ENCODE peak calls at places on chromosomes 1 and 21, in five cellular contexts. M is heart left ventricle, E is IMR-90, P is uterus, G is esophagus squamous epithelium. D is an unnamed sample.
A peak's percentile ranks its signal among the peaks of the same experiment; 100 is the strongest.

GRCh38 chr1:201190624-201191051 is at the start of gene IGFN1:
- DNase-seq in P (no peak), E (no peak), G (no peak), M (no peak), D (no peak)

GRCh38 chr1:54253480-54253879 is 53.5 kb downstream of the MRPL37 start:
- DNase-seq in G (no peak), P (no peak), E (peak; percentile 94), M (no peak), D (peak; percentile 64)

GRCh38 chr1:234987415-234988159 is 141.1 kb downstream of the TOMM20 start:
- DNase-seq in P (peak; percentile 86), G (no peak), M (no peak), E (peak; percentile 87), D (peak; percentile 74)

GRCh38 chr1:162230096-162230495 is 146.6 kb downstream of the SPATA46 start:
- DNase-seq in E (no peak), G (no peak), M (no peak), P (no peak), D (no peak)

GRCh38 chr1:228469413-228470162 is 17.6 kb upstream of the RNF187 start:
- DNase-seq in E (no peak), G (no peak), M (no peak), P (no peak), D (no peak)

GRCh38 chr1:235682216-235682615 is 32.6 kb upstream of the GNG4 start:
- DNase-seq in G (no peak), E (no peak), M (no peak), P (no peak), D (no peak)

GRCh38 chr1:18783705-18784522 is 75.5 kb downstream of the TAS1R2 start:
- DNase-seq in E (no peak), M (no peak), G (no peak), P (no peak), D (no peak)

GRCh38 chr1:230735447-230735846 is 11.7 kb upstream of the CAPN9 start:
- DNase-seq in G (no peak), P (no peak), E (no peak), M (no peak), D (no peak)

GRCh38 chr1:6234502-6235295 is 1.1 kb downstream of the ICMT start:
- DNase-seq in M (no peak), G (no peak), E (peak; percentile 45), P (no peak), D (no peak)

GRCh38 chr1:156859523-156860112 is 701 bp upstream of the INSRR start:
- DNase-seq in G (no peak), P (no peak), M (no peak), E (no peak), D (peak; percentile 8)

GRCh38 chr1:65149391-65149729 is 1.4 kb downstream of the AK4 start:
- DNase-seq in P (no peak), E (no peak), M (no peak), G (no peak), D (no peak)

GRCh38 chr1:94621392-94621791 is 79.8 kb upstream of the F3 start:
- DNase-seq in E (peak; percentile 52), G (no peak), M (no peak), P (no peak), D (no peak)

GRCh38 chr1:37006132-37006868 is 28.0 kb downstream of the GRIK3 start:
- DNase-seq in M (no peak), E (no peak), G (no peak), P (no peak), D (no peak)

GRCh38 chr1:47554901-47555300 is 117.1 kb downstream of the FOXD2 start:
- DNase-seq in M (no peak), E (peak; percentile 17), P (no peak), G (no peak), D (peak; percentile 45)

GRCh38 chr1:32619701-32620485 is 30.5 kb downstream of the ZBTB8OS start:
- DNase-seq in P (no peak), M (no peak), E (peak; percentile 29), G (no peak), D (peak; percentile 23)

GRCh38 chr1:152170287-152170933 is 11.4 kb upstream of the RPTN start:
- DNase-seq in M (no peak), P (no peak), E (no peak), G (no peak), D (no peak)

GRCh38 chr1:185559684-185560310 is 174.4 kb upstream of the HMCN1 start:
- DNase-seq in E (peak; percentile 46), P (no peak), M (peak; percentile 56), G (no peak), D (peak; percentile 21)

GRCh38 chr1:39410915-39411436 is 80.5 kb upstream of the BMP8A start:
- DNase-seq in G (no peak), E (peak; percentile 94), M (peak; percentile 84), P (peak; percentile 86), D (peak; percentile 72)

GRCh38 chr1:245067257-245067656 is 87.5 kb upstream of the KIF26B start:
- DNase-seq in P (no peak), G (no peak), M (no peak), E (peak; percentile 55), D (no peak)

GRCh38 chr1:58768971-58769808 is 14.7 kb downstream of the JUN start:
- DNase-seq in E (peak; percentile 63), G (no peak), P (peak; percentile 85), M (peak; percentile 86), D (peak; percentile 81)

GRCh38 chr1:115437146-115437639 is 99.1 kb upstream of the NGF start:
- DNase-seq in E (no peak), M (no peak), G (no peak), P (no peak), D (no peak)

GRCh38 chr1:56397811-56398231 is 181.5 kb downstream of the PLPP3 start:
- DNase-seq in E (peak; percentile 30), G (no peak), P (no peak), M (no peak), D (no peak)

GRCh38 chr1:12617901-12618660 is at the start of gene DHRS3:
- DNase-seq in G (no peak), E (peak; percentile 75), P (peak; percentile 68), M (peak; percentile 89), D (peak; percentile 61)

GRCh38 chr1:2301607-2302291 is 73.6 kb downstream of the SKI start:
- DNase-seq in G (no peak), M (no peak), P (no peak), E (no peak), D (no peak)

GRCh38 chr1:67261646-67262045 is 46.0 kb upstream of the IL12RB2 start:
- DNase-seq in M (no peak), G (no peak), E (no peak), P (no peak), D (no peak)

GRCh38 chr1:70361727-70362413 is 7.3 kb upstream of the ANKRD13C start:
- DNase-seq in P (no peak), M (no peak), E (peak; percentile 73), G (no peak), D (no peak)

GRCh38 chr1:173531069-173531693 is 54.0 kb downstream of the PRDX6 start:
- DNase-seq in M (no peak), E (no peak), P (no peak), G (no peak), D (no peak)

GRCh38 chr1:55541296-55541695 is 326.1 kb upstream of the USP24 start:
- DNase-seq in P (no peak), G (no peak), E (no peak), M (no peak), D (no peak)

GRCh38 chr1:41728403-41729202 is 190.1 kb downstream of the HIVEP3 start:
- DNase-seq in M (no peak), G (no peak), E (no peak), P (no peak), D (no peak)

GRCh38 chr1:42934541-42935312 is 23.9 kb downstream of the SLC2A1 start:
- DNase-seq in G (no peak), P (peak; percentile 4), E (no peak), M (no peak), D (no peak)

GRCh38 chr1:110059133-110059863 is 11.2 kb downstream of the ALX3 start:
- DNase-seq in E (peak; percentile 24), M (no peak), G (no peak), P (no peak), D (no peak)

GRCh38 chr1:16351449-16351993 is 759 bp downstream of the FBXO42 start:
- DNase-seq in M (no peak), E (peak; percentile 34), P (no peak), G (no peak), D (no peak)

DNA sequence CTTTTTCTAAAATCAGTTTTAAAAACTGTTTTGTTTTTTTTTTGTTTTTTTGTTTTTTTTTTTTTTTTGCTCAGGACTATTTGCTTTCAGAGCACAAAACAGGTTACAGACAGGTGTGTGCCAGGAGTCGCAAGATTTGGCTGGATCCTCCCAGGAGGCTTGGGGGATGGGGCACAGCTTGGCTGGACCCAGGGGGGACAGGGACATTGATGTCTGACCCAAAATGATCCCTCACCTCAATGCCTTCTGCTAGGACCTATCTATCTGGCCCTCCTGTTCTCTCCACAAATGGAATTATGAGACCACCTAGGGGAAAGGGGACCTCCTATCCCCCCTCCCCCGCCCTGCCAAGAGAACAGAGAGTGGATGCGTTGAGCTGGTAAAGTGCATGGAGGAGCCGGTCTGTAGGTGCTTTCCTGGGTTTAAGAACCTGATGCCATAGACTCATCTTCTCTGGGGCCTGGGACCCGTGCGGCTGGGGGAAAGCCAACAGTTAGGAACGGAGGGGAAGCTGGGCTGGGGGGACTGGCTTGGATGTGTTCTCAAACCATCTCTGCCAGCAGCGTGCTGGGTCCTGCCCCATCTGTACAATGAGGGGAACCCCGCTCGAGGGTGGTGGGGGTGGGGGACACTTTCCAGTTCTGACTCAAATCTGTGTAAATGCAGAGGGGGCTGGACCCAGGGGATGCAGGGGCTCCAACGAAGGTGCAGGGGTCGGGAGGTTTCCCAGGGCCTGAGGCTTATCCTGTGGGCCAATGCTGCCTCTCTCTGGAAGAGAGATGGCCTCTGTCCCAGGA is 28.9 kb downstream of the RUNX3 start:
- DNase-seq in G (no peak), P (no peak), M (no peak), E (no peak), D (no peak)
- TF ChIP-seq POLR2A in G (no peak), P (no peak), M (no peak), E (no peak), D (no peak)

GRCh38 chr21:34766862-34767261 is 98.1 kb downstream of the CLIC6 start:
- DNase-seq in G (no peak), E (no peak), M (no peak), P (no peak), D (no peak)
- H3K4me1 ChIP-seq in G (no peaks in the 10 kb centered on the region), E (peaks cover 4% of the 10 kb centered on the region), M (no peaks in the 10 kb centered on the region), P (no peaks in the 10 kb centered on the region), D (no peaks in the 10 kb centered on the region)

GRCh38 chr1:203126151-203126865 is 1.2 kb upstream of the ADORA1 start:
- DNase-seq in G (no peak), P (no peak), M (no peak), E (peak; percentile 22), D (no peak)
- TF ChIP-seq CTCF in G (peak; percentile 15), P (peak; percentile 39), M (peak; percentile 47), E (peak; percentile 55), D (peak; percentile 39)

DNA sequence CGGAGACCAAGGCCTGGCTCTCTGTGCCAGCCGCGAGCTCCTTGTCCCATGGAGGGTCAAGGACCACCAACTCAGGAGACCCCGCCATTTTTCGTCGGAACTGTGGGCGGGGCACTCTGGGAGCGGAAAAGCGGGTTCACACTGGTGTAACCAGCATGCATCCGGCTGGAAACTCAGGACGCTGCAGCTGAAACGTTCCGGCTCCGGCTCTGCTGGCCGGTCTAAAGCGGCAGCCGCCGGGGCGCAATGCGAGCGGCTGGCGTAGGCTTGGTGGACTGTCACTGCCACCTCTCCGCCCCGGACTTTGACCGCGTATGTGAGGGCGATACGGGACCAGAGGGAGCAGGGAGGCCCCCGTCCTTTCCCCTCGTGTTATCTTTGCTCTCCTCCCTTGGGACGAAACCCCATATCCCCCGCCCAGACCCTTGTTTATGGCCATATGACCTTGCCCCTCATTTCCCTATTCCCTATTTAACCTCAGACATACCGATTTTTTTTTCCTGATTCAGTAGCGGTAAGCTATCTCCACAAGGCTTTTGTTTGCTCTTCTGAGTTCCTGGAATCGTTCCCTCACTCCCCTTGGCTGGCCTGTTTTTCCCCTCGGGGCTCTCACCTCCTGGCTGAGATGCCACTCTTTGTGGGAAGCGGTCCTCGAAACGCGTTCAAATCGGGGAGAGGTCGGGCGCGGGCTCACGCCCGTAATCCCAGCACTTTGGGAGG is at the start of the genes NSL1 and TATDN3:
- DNase-seq in G (peak; percentile 40), E (peak; percentile 92), M (peak; percentile 96), P (peak; percentile 82), D (peak; percentile 84)
- TF ChIP-seq POLR2A in G (peak; percentile 76), E (peak; percentile 80), M (peak; percentile 75), P (peak; percentile 66), D (peak; percentile 76)